ENCODE peak calls at places on chromosomes 6 and 20, in four cellular contexts. One of them, this sample, is unnamed.

GRCh38 chr20:63778034-63778752 is 38.6 kb downstream of the SLC2A4RG start:
- DNase-seq in heart left ventricle: no peak
- DNase-seq in caudate nucleus: no peak
- DNase-seq in psoas muscle: no peak
- DNase-seq in this sample: no peak

GRCh38 chr20:39645130-39645529 is 683.0 kb downstream of the DHX35 start:
- DNase-seq in heart left ventricle: peak
- DNase-seq in caudate nucleus: no peak
- DNase-seq in psoas muscle: no peak
- DNase-seq in this sample: no peak

GRCh38 chr20:6636209-6637159 is 131.0 kb upstream of the BMP2 start:
- DNase-seq in heart left ventricle: peak
- DNase-seq in caudate nucleus: no peak
- DNase-seq in psoas muscle: no peak
- DNase-seq in this sample: peak

GRCh38 chr6:84568971-84569370 is 195.4 kb downstream of the TBX18 start:
- DNase-seq in heart left ventricle: no peak
- DNase-seq in caudate nucleus: no peak
- DNase-seq in psoas muscle: no peak
- DNase-seq in this sample: no peak

GRCh38 chr6:143581835-143582480 is 70.4 kb upstream of the FUCA2 start:
- DNase-seq in heart left ventricle: no peak
- DNase-seq in caudate nucleus: no peak
- DNase-seq in psoas muscle: no peak
- DNase-seq in this sample: no peak

GRCh38 chr6:48766349-48766748 is 655.4 kb upstream of the PTCHD4 start:
- DNase-seq in heart left ventricle: no peak
- DNase-seq in caudate nucleus: no peak
- DNase-seq in psoas muscle: no peak
- DNase-seq in this sample: no peak

GRCh38 chr6:6751615-6752014 is 163.1 kb downstream of the LY86 start:
- DNase-seq in heart left ventricle: peak
- DNase-seq in caudate nucleus: no peak
- DNase-seq in psoas muscle: no peak
- DNase-seq in this sample: no peak

GRCh38 chr6:39375405-39375804 is 52.9 kb upstream of the KCNK16 start:
- DNase-seq in heart left ventricle: no peak
- DNase-seq in caudate nucleus: no peak
- DNase-seq in psoas muscle: no peak
- DNase-seq in this sample: no peak

GRCh38 chr6:107323133-107323785 is 136.1 kb downstream of the PDSS2 start:
- DNase-seq in heart left ventricle: no peak
- DNase-seq in caudate nucleus: no peak
- DNase-seq in psoas muscle: no peak
- DNase-seq in this sample: no peak

GRCh38 chr6:1575213-1576041 is 34.3 kb upstream of the FOXC1 start:
- DNase-seq in heart left ventricle: peak
- DNase-seq in caudate nucleus: no peak
- DNase-seq in psoas muscle: no peak
- DNase-seq in this sample: peak
- H3K27ac ChIP-seq in heart left ventricle: peak
- H3K27ac ChIP-seq in caudate nucleus: peak
- H3K27ac ChIP-seq in psoas muscle: peak
- H3K27ac ChIP-seq in this sample: peak

GRCh38 chr6:128515550-128516513 is 4.6 kb downstream of the PTPRK start:
- DNase-seq in heart left ventricle: no peak
- DNase-seq in caudate nucleus: no peak
- DNase-seq in psoas muscle: no peak
- DNase-seq in this sample: no peak
- H3K27ac ChIP-seq in heart left ventricle: no peak
- H3K27ac ChIP-seq in caudate nucleus: peak
- H3K27ac ChIP-seq in psoas muscle: peak
- H3K27ac ChIP-seq in this sample: no peak

GRCh38 chr20:4025125-4025524 is 9.8 kb upstream of the RNF24 start:
- DNase-seq in heart left ventricle: no peak
- DNase-seq in caudate nucleus: no peak
- DNase-seq in psoas muscle: no peak
- DNase-seq in this sample: no peak

GRCh38 chr20:4027590-4028265 is 12.4 kb upstream of the RNF24 start:
- DNase-seq in heart left ventricle: no peak
- DNase-seq in caudate nucleus: no peak
- DNase-seq in psoas muscle: no peak
- DNase-seq in this sample: no peak

GRCh38 chr20:4022386-4023350 is 7.3 kb upstream of the RNF24 start:
- DNase-seq in heart left ventricle: no peak
- DNase-seq in caudate nucleus: no peak
- DNase-seq in psoas muscle: no peak
- DNase-seq in this sample: no peak

GRCh38 chr20:4026093-4026601 is 10.8 kb upstream of the RNF24 start:
- DNase-seq in heart left ventricle: peak
- DNase-seq in caudate nucleus: no peak
- DNase-seq in psoas muscle: no peak
- DNase-seq in this sample: peak

DNA sequence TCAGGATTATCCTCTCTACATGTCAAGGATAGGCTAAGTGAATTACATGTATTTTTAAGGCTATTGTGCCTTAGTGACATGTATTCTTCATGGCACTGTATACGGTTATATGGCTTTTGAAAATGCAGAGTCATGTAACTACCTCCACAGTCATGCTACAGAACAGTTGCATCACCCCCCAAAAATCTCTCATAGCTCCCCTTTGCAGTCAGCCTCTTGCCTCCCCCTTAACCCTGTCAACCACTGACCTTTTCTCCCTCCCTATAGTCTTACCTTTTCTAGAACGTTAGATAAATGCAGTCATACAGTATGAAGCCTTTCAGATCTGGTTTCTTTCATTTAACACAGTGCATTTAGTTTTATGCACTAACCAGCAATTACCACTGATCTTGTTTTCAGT is 10.3 kb upstream of the RNF24 start:
- DNase-seq in heart left ventricle: no peak
- DNase-seq in caudate nucleus: no peak
- DNase-seq in psoas muscle: no peak
- DNase-seq in this sample: no peak
- H3K27ac ChIP-seq in heart left ventricle: no peak
- H3K27ac ChIP-seq in caudate nucleus: no peak
- H3K27ac ChIP-seq in psoas muscle: no peak
- H3K27ac ChIP-seq in this sample: no peak

GRCh38 chr6:56550307-56550706 is 92.4 kb downstream of the DST start:
- DNase-seq in heart left ventricle: no peak
- DNase-seq in caudate nucleus: no peak
- DNase-seq in psoas muscle: no peak
- DNase-seq in this sample: no peak
- H3K27ac ChIP-seq in heart left ventricle: peak
- H3K27ac ChIP-seq in caudate nucleus: peak
- H3K27ac ChIP-seq in psoas muscle: no peak
- H3K27ac ChIP-seq in this sample: no peak

GRCh38 chr20:54131675-54132611 is 41.8 kb downstream of the CYP24A1 start:
- DNase-seq in heart left ventricle: no peak
- DNase-seq in caudate nucleus: no peak
- DNase-seq in psoas muscle: no peak
- DNase-seq in this sample: no peak

GRCh38 chr20:54132612-54133433 is 41.0 kb downstream of the CYP24A1 start:
- DNase-seq in heart left ventricle: no peak
- DNase-seq in caudate nucleus: no peak
- DNase-seq in psoas muscle: no peak
- DNase-seq in this sample: peak

GRCh38 chr20:54134445-54135220 is 39.2 kb downstream of the CYP24A1 start:
- DNase-seq in heart left ventricle: no peak
- DNase-seq in caudate nucleus: no peak
- DNase-seq in psoas muscle: no peak
- DNase-seq in this sample: no peak

GRCh38 chr20:54137115-54137514 is 36.7 kb downstream of the CYP24A1 start:
- DNase-seq in heart left ventricle: no peak
- DNase-seq in caudate nucleus: no peak
- DNase-seq in psoas muscle: no peak
- DNase-seq in this sample: no peak

GRCh38 chr20:54133434-54134427 is 40.1 kb downstream of the CYP24A1 start:
- DNase-seq in heart left ventricle: no peak
- DNase-seq in caudate nucleus: no peak
- DNase-seq in psoas muscle: no peak
- DNase-seq in this sample: peak
- H3K27ac ChIP-seq in heart left ventricle: no peak
- H3K27ac ChIP-seq in caudate nucleus: no peak
- H3K27ac ChIP-seq in psoas muscle: peak
- H3K27ac ChIP-seq in this sample: no peak

GRCh38 chr6:41072836-41073202 is at the start of gene NFYA:
- DNase-seq in heart left ventricle: no peak
- DNase-seq in caudate nucleus: peak
- DNase-seq in psoas muscle: no peak
- DNase-seq in this sample: no peak

GRCh38 chr6:41073968-41074691 is 1.4 kb downstream of the NFYA start:
- DNase-seq in heart left ventricle: no peak
- DNase-seq in caudate nucleus: no peak
- DNase-seq in psoas muscle: no peak
- DNase-seq in this sample: no peak

GRCh38 chr6:41077536-41077935 is 4.8 kb downstream of the NFYA start:
- DNase-seq in heart left ventricle: no peak
- DNase-seq in caudate nucleus: no peak
- DNase-seq in psoas muscle: no peak
- DNase-seq in this sample: no peak

GRCh38 chr6:41073203-41073967 is 611 bp downstream of the NFYA start:
- DNase-seq in heart left ventricle: peak
- DNase-seq in caudate nucleus: peak
- DNase-seq in psoas muscle: peak
- DNase-seq in this sample: peak

GRCh38 chr6:41074692-41075436 is 2.1 kb downstream of the NFYA start:
- DNase-seq in heart left ventricle: no peak
- DNase-seq in caudate nucleus: no peak
- DNase-seq in psoas muscle: no peak
- DNase-seq in this sample: peak
- H3K27ac ChIP-seq in heart left ventricle: peak
- H3K27ac ChIP-seq in caudate nucleus: no peak
- H3K27ac ChIP-seq in psoas muscle: peak
- H3K27ac ChIP-seq in this sample: peak

GRCh38 chr20:3166338-3166912 is 6.8 kb upstream of the FASTKD5 start:
- DNase-seq in heart left ventricle: no peak
- DNase-seq in caudate nucleus: no peak
- DNase-seq in psoas muscle: no peak
- DNase-seq in this sample: no peak

GRCh38 chr20:3164043-3164762 is 4.5 kb upstream of the FASTKD5 start:
- DNase-seq in heart left ventricle: no peak
- DNase-seq in caudate nucleus: no peak
- DNase-seq in psoas muscle: no peak
- DNase-seq in this sample: no peak

GRCh38 chr20:3166913-3167342 is 6.4 kb downstream of the LZTS3 start:
- DNase-seq in heart left ventricle: no peak
- DNase-seq in caudate nucleus: no peak
- DNase-seq in psoas muscle: no peak
- DNase-seq in this sample: no peak

GRCh38 chr20:3164763-3165410 is 5.2 kb upstream of the FASTKD5 start:
- DNase-seq in heart left ventricle: no peak
- DNase-seq in caudate nucleus: no peak
- DNase-seq in psoas muscle: no peak
- DNase-seq in this sample: no peak

GRCh38 chr20:3165473-3166337 is 6.0 kb upstream of the FASTKD5 start:
- DNase-seq in heart left ventricle: peak
- DNase-seq in caudate nucleus: peak
- DNase-seq in psoas muscle: peak
- DNase-seq in this sample: no peak
- H3K27ac ChIP-seq in heart left ventricle: no peak
- H3K27ac ChIP-seq in caudate nucleus: peak
- H3K27ac ChIP-seq in psoas muscle: no peak
- H3K27ac ChIP-seq in this sample: no peak

GRCh38 chr6:95866732-95867131 is 149.0 kb upstream of the FUT9 start:
- DNase-seq in heart left ventricle: no peak
- DNase-seq in caudate nucleus: no peak
- DNase-seq in psoas muscle: no peak
- DNase-seq in this sample: peak
- H3K27ac ChIP-seq in heart left ventricle: no peak
- H3K27ac ChIP-seq in caudate nucleus: no peak
- H3K27ac ChIP-seq in psoas muscle: no peak
- H3K27ac ChIP-seq in this sample: no peak